ENCODE peak calls at places on chromosomes 6 and 20, in ten cellular contexts. K is breast epithelium; U is CD8-positive, alpha-beta T cell; H is neural progenitor cell; B is endothelial cell of umbilical vein; R is upper lobe of right lung; N is AG04450; S is H1; O is fibroblast of lung; M is HCT116. E is an unnamed sample.

GRCh38 chr6:4186391-4186790 is 51.0 kb upstream of the ECI2 start:
- DNase-seq in K (no peak), U (no peak), H (no peak), B (no peak), R (no peak), N (no peak), S (no peak), O (no peak), M (no peak), E (no peak)

GRCh38 chr6:147311218-147311617 is 107.0 kb downstream of the STXBP5 start:
- DNase-seq in K (no peak), U (no peak), H (no peak), B (no peak), R (no peak), N (no peak), S (no peak), O (peak), M (no peak), E (no peak)

GRCh38 chr6:39281312-39281980 is 32.8 kb downstream of the KCNK17 start:
- DNase-seq in K (no peak), U (no peak), H (no peak), B (no peak), R (peak), N (no peak), S (no peak), O (no peak), M (no peak), E (no peak)

GRCh38 chr6:144578385-144579350 is 293.5 kb downstream of the UTRN start:
- DNase-seq in K (no peak), U (no peak), H (no peak), B (no peak), R (no peak), N (no peak), S (no peak), O (peak), M (no peak), E (no peak)

GRCh38 chr6:73519943-73520687 is 717 bp downstream of the EEF1A1 start:
- DNase-seq in K (peak), U (peak), H (peak), B (peak), R (peak), N (no peak), S (no peak), O (peak), M (no peak), E (peak)

GRCh38 chr6:21350917-21351316 is 242.6 kb upstream of the SOX4 start:
- DNase-seq in K (no peak), U (no peak), H (no peak), B (no peak), R (no peak), N (no peak), S (no peak), O (no peak), M (no peak), E (no peak)

GRCh38 chr20:16477632-16478031 is 95.6 kb downstream of the KIF16B start:
- DNase-seq in K (no peak), U (no peak), H (no peak), B (no peak), R (no peak), N (no peak), S (no peak), O (no peak), M (no peak), E (peak)

GRCh38 chr6:1552296-1552761 is 57.4 kb upstream of the FOXC1 start:
- DNase-seq in K (no peak), U (no peak), H (peak), B (peak), R (no peak), N (no peak), S (no peak), O (peak), M (peak), E (no peak)

GRCh38 chr6:169337881-169338445 is 84.3 kb upstream of the THBS2 start:
- DNase-seq in K (no peak), U (no peak), H (no peak), B (no peak), R (no peak), N (no peak), S (no peak), O (no peak), M (no peak), E (no peak)

GRCh38 chr6:118152524-118152923 is 245.5 kb downstream of the SLC35F1 start:
- DNase-seq in K (no peak), U (no peak), H (no peak), B (no peak), R (no peak), N (no peak), S (no peak), O (no peak), M (no peak), E (no peak)

GRCh38 chr6:40350942-40351217 is 236.3 kb downstream of the LRFN2 start:
- DNase-seq in K (no peak), U (no peak), H (no peak), B (no peak), R (no peak), N (no peak), S (no peak), O (no peak), M (no peak), E (no peak)

GRCh38 chr6:144921206-144921975 is 636.3 kb downstream of the UTRN start:
- DNase-seq in K (no peak), U (no peak), H (no peak), B (no peak), R (no peak), N (no peak), S (no peak), O (no peak), M (no peak), E (no peak)

GRCh38 chr6:161660666-161661571 is 387.1 kb upstream of the AGPAT4 start:
- DNase-seq in K (no peak), U (no peak), H (no peak), B (no peak), R (no peak), N (no peak), S (no peak), O (no peak), M (no peak), E (no peak)

GRCh38 chr20:20772492-20773047 is 60.1 kb upstream of the RALGAPA2 start:
- DNase-seq in K (no peak), U (no peak), H (no peak), B (no peak), R (no peak), N (no peak), S (no peak), O (no peak), M (no peak), E (no peak)

GRCh38 chr6:150394886-150395285 is 26.1 kb downstream of the IYD start:
- DNase-seq in K (no peak), U (no peak), H (no peak), B (no peak), R (no peak), N (no peak), S (no peak), O (no peak), M (no peak), E (no peak)

GRCh38 chr6:144581807-144582537 is 296.8 kb downstream of the UTRN start:
- DNase-seq in K (no peak), U (peak), H (peak), B (peak), R (no peak), N (no peak), S (no peak), O (peak), M (peak), E (peak)

GRCh38 chr6:37765182-37765780 is 54.2 kb upstream of the ZFAND3 start:
- DNase-seq in K (no peak), U (no peak), H (no peak), B (no peak), R (no peak), N (no peak), S (no peak), O (no peak), M (no peak), E (no peak)

GRCh38 chr6:167712332-167713087 is 114.2 kb upstream of the AFDN start:
- DNase-seq in K (no peak), U (no peak), H (no peak), B (no peak), R (no peak), N (no peak), S (no peak), O (no peak), M (no peak), E (no peak)

GRCh38 chr6:35139924-35140524 is 1.1 kb downstream of the TCP11 start:
- DNase-seq in K (no peak), U (peak), H (peak), B (peak), R (no peak), N (peak), S (no peak), O (peak), M (peak), E (peak)

GRCh38 chr20:8131598-8132014 is 460 bp upstream of the PLCB1 start:
- DNase-seq in K (no peak), U (no peak), H (no peak), B (no peak), R (no peak), N (no peak), S (no peak), O (peak), M (no peak), E (no peak)

GRCh38 chr6:38640216-38640909 is 634 bp upstream of the BTBD9 start:
- DNase-seq in K (no peak), U (peak), H (no peak), B (peak), R (peak), N (no peak), S (no peak), O (no peak), M (no peak), E (peak)

GRCh38 chr6:131015630-131016263 is 47.3 kb downstream of the EPB41L2 start:
- DNase-seq in K (no peak), U (no peak), H (no peak), B (peak), R (no peak), N (no peak), S (no peak), O (peak), M (no peak), E (no peak)

GRCh38 chr6:99276747-99277146 is 72.7 kb downstream of the FAXC start:
- DNase-seq in K (no peak), U (no peak), H (no peak), B (no peak), R (no peak), N (no peak), S (no peak), O (no peak), M (no peak), E (no peak)

DNA sequence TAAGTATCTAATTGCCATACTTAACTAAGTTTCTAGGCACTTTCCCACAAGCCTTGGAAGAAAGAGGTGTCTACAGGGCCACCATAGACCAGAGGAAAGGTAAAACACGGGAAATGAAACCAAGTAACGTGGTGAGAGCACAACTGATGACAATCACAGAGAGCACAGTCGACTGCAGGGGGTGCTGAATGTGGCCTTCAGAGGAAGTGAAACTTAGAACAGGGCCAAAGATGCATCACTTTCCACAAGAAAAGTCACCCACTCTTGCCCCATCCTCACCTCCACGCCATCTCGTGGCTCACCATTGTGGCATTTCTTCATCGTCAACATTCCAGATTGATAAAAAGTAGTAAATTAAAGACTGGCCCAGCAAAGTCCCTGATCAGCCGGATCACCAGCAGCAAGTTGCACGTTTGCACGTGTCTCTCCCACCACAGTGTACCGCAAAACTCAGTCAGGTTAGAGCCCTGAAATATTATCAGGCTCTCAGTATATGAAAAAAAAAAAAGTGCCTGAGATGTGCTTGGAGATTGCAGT is 31.4 kb downstream of the HIVEP2 start:
- DNase-seq in K (no peak), U (peak), H (no peak), B (no peak), R (peak), N (no peak), S (no peak), O (no peak), M (no peak), E (no peak)
- H3K27ac ChIP-seq in K (no peak), U (peak), H (no peak), B (no peak), R (no peak), N (no peak), S (no peak), O (no peak), M (no peak), E (no peak)

GRCh38 chr20:50304501-50304856 is 113.8 kb downstream of the CEBPB start:
- DNase-seq in K (no peak), U (no peak), H (no peak), B (no peak), R (peak), N (no peak), S (no peak), O (peak), M (no peak), E (peak)

GRCh38 chr20:50302463-50303041 is 111.9 kb downstream of the CEBPB start:
- DNase-seq in K (no peak), U (no peak), H (no peak), B (no peak), R (no peak), N (no peak), S (no peak), O (no peak), M (no peak), E (no peak)

GRCh38 chr20:50305636-50306477 is 115.2 kb downstream of the CEBPB start:
- DNase-seq in K (no peak), U (no peak), H (no peak), B (no peak), R (peak), N (no peak), S (no peak), O (peak), M (no peak), E (peak)

GRCh38 chr20:50304883-50305635 is 114.4 kb downstream of the CEBPB start:
- DNase-seq in K (no peak), U (no peak), H (no peak), B (no peak), R (peak), N (peak), S (no peak), O (peak), M (no peak), E (peak)

GRCh38 chr20:50303573-50304500 is 113.2 kb downstream of the CEBPB start:
- DNase-seq in K (no peak), U (no peak), H (no peak), B (peak), R (peak), N (no peak), S (no peak), O (peak), M (no peak), E (peak)
- H3K27ac ChIP-seq in K (peak), U (no peak), H (no peak), B (no peak), R (peak), N (peak), S (no peak), O (peak), M (no peak), E (peak)

GRCh38 chr6:89745728-89746127 is 73.9 kb downstream of the MDN1 start:
- DNase-seq in K (no peak), U (no peak), H (no peak), B (no peak), R (no peak), N (peak), S (no peak), O (peak), M (no peak), E (no peak)
- H3K27ac ChIP-seq in K (peak), U (no peak), H (no peak), B (no peak), R (no peak), N (no peak), S (no peak), O (peak), M (no peak), E (no peak)

DNA sequence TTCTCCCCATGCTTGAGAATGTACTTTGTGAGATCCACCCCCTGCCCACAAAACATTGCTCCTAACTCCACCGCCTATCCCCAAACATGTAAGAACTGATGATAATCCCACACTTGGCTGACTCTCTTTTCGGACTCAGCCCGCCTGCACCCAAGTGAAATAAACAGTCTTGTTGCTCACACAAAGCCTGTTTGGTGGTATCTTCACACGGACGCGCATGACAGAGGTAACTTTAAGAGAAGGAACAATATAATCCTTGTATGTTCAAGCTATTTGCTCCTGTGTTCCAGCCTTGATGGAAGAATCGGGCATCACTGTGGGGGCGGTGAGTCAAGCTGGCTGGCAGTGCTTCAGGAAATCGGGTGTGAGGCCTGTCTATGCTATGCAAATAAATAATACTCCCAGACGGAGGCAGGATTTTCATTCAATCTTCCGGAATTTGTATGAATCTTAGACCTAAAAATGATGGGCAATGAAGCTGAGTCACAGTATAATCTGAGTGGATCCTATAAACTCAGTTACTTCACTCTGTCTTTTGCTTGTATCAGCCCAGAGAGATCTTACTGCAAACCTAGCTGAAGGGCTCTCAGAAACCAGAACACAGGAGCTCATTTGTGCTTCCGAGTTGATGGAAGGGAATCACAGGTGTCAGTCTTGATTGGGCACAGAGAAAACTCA is 45.2 kb upstream of the NT5E start:
- DNase-seq in K (no peak), U (no peak), H (no peak), B (peak), R (no peak), N (peak), S (no peak), O (peak), M (peak), E (peak)
- H3K27ac ChIP-seq in K (no peak), U (no peak), H (no peak), B (peak), R (peak), N (peak), S (no peak), O (peak), M (peak), E (peak)

GRCh38 chr20:44200371-44200770 is 10.2 kb downstream of the OSER1 start:
- DNase-seq in K (no peak), U (no peak), H (no peak), B (no peak), R (no peak), N (no peak), S (no peak), O (no peak), M (no peak), E (no peak)

GRCh38 chr20:44203161-44203560 is 7.4 kb downstream of the OSER1 start:
- DNase-seq in K (no peak), U (no peak), H (no peak), B (no peak), R (no peak), N (no peak), S (no peak), O (peak), M (no peak), E (no peak)

GRCh38 chr20:44200983-44201382 is 9.6 kb downstream of the OSER1 start:
- DNase-seq in K (no peak), U (no peak), H (no peak), B (no peak), R (no peak), N (no peak), S (no peak), O (no peak), M (no peak), E (no peak)

GRCh38 chr20:44198872-44199271 is 11.7 kb downstream of the OSER1 start:
- DNase-seq in K (no peak), U (no peak), H (no peak), B (no peak), R (no peak), N (no peak), S (no peak), O (no peak), M (no peak), E (no peak)

DNA sequence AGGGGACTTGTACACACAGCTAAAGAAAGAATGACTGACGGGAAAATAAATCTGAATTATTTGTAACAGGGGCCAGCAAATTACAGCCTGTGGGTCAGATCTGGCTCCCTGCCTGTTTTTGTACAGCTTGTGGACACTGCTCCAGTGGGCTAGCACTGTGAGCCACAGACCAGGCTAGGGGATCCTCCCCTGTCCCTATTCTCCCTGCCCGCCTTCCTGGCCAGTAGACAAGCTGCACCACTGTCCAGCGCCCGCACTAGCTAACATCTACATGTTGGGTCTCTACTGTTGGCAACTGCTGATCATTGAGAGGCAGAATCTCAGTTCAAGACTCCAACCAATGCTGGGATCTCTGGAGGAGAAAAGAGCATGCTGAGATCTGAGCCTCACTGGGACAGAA is 10.7 kb downstream of the OSER1 start:
- DNase-seq in K (no peak), U (no peak), H (no peak), B (no peak), R (no peak), N (no peak), S (no peak), O (no peak), M (no peak), E (no peak)
- H3K27ac ChIP-seq in K (no peak), U (no peak), H (no peak), B (no peak), R (no peak), N (no peak), S (no peak), O (no peak), M (no peak), E (no peak)

DNA sequence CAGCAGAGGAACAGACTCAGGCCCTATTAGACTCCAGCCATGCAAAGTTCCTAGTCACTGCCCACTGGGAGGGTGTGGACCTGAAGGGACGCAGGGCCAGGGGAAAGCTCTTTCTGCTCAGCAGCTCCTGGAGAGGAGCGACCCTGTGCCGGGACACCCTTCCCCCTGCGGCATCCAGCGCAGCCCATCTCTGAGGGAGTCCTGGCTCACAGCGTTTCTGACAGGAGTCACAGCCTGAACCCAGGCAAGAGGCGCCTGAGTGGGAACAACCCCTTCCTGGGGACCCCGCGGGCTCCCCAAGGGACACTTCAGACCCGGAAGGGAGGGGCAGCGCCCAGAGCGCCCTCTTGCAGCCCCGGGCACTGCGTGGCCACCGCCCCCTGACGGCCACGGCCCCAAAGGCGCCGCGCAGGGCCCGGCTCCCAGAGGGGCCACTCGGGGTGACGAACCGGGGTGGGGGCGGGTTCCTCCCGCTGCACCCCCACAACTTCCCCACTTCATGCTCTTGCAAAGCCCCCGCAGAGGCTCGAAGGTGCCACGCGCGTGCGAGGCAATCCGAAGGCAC is 853 bp downstream of the UCKL1 start:
- DNase-seq in K (no peak), U (peak), H (peak), B (peak), R (peak), N (no peak), S (no peak), O (peak), M (no peak), E (peak)
- H3K27ac ChIP-seq in K (peak), U (peak), H (no peak), B (peak), R (peak), N (no peak), S (peak), O (peak), M (peak), E (peak)

DNA sequence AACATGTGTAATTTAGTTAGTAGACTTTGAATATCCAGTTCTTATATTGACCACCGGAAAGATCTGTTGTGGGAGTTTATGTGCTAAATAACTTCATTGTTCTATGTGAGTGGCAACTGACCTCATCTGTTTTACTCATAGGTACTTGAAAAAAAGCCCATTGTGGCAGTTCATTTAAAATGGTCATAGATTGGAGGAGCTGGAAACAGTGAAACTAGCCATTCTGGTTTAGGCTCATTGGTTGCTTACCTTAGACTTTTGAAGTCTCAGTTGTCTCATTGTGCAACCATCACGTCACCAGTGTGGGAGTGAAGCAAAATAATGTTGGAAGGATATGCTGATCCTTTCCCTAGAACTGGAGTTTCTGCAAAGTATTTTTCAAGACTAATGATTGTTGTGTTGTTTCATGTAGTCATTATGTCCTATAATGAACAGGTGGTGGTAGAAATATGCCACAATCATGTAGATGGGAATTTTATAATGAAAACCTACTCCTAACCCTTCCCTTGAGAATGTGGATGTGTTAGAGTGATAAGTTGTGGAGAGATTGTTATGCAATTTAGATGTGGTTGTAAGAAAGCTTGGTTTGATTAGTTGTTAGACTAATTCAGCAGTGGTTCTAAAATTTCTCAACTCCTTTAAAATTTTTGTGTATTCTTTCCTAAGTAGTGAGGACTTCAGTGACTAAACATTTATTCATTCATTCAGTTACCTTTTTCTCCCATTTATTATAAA is 18.3 kb downstream of the DSP start:
- DNase-seq in K (no peak), U (no peak), H (no peak), B (no peak), R (no peak), N (no peak), S (no peak), O (no peak), M (no peak), E (peak)
- H3K27ac ChIP-seq in K (peak), U (no peak), H (no peak), B (no peak), R (no peak), N (no peak), S (no peak), O (no peak), M (no peak), E (peak)

E was measured in hepatocyte.